ENCODE peak calls at places on chromosomes 1 and 21, in five cellular contexts. G, R, E, V and X are unnamed samples.

GRCh38 chr1:47621977-47622376 is 184.1 kb downstream of the FOXD2 start:
- DNase-seq in G (no peak), R (no peak), E (no peak), V (peak; percentile 1), X (no peak)

GRCh38 chr1:1144122-1144842 is 28.4 kb upstream of the C1orf159 start:
- DNase-seq in G (no peak), R (peak; percentile 68), E (no peak), V (peak; percentile 90), X (no peak)

GRCh38 chr1:116986531-116987255 is 14.9 kb upstream of the CD101 start:
- DNase-seq in G (peak; percentile 20), R (no peak), E (no peak), V (no peak), X (no peak)

GRCh38 chr1:147892216-147892615 is 10.4 kb upstream of the GJA8 start:
- DNase-seq in G (no peak), R (no peak), E (no peak), V (no peak), X (peak; percentile 13)

GRCh38 chr1:152735648-152736047 is 22.2 kb upstream of the KPRP start:
- DNase-seq in G (no peak), R (no peak), E (no peak), V (no peak), X (no peak)

GRCh38 chr21:29248124-29248523 is 50.6 kb upstream of the BACH1 start:
- DNase-seq in G (no peak), R (no peak), E (no peak), V (no peak), X (no peak)

GRCh38 chr1:63824386-63824898 is 50.6 kb downstream of the ROR1 start:
- DNase-seq in G (no peak), R (no peak), E (no peak), V (no peak), X (no peak)

GRCh38 chr21:26099610-26100219 is 70.9 kb downstream of the APP start:
- DNase-seq in G (peak; percentile 71), R (no peak), E (no peak), V (no peak), X (peak; percentile 31)

GRCh38 chr1:1308756-1309524 is 543 bp downstream of the PUSL1 start:
- DNase-seq in G (no peak), R (peak; percentile 53), E (no peak), V (no peak), X (no peak)

GRCh38 chr21:32516729-32517649 is 68.3 kb downstream of the TCP10L start:
- DNase-seq in G (peak; percentile 100), R (no peak), E (no peak), V (no peak), X (peak; percentile 87)

GRCh38 chr1:184937729-184938128 is 36.6 kb downstream of the NIBAN1 start:
- DNase-seq in G (no peak), R (no peak), E (no peak), V (peak; percentile 32), X (no peak)

GRCh38 chr1:3459051-3459908 is 4.8 kb downstream of the ARHGEF16 start:
- DNase-seq in G (no peak), R (no peak), E (no peak), V (no peak), X (no peak)

GRCh38 chr1:67623906-67624305 is 61.1 kb upstream of the GADD45A start:
- DNase-seq in G (no peak), R (no peak), E (no peak), V (no peak), X (no peak)

GRCh38 chr1:60571811-60572210 is 498.2 kb upstream of the C1orf87 start:
- DNase-seq in G (no peak), R (no peak), E (no peak), V (no peak), X (no peak)

GRCh38 chr1:81174811-81175476 is 625.8 kb upstream of the ADGRL2 start:
- DNase-seq in G (no peak), R (no peak), E (no peak), V (no peak), X (peak; percentile 39)

GRCh38 chr1:59417406-59417805 is 120.5 kb downstream of the FGGY start:
- DNase-seq in G (no peak), R (no peak), E (no peak), V (no peak), X (no peak)

GRCh38 chr1:77824694-77825355 is 45.4 kb downstream of the MIGA1 start:
- DNase-seq in G (no peak), R (no peak), E (no peak), V (no peak), X (no peak)

GRCh38 chr1:6417961-6418667 is 1.6 kb downstream of the HES2 start:
- DNase-seq in G (no peak), R (no peak), E (no peak), V (no peak), X (no peak)

GRCh38 chr1:228827026-228827425 is 91.7 kb downstream of the RHOU start:
- DNase-seq in G (peak; percentile 37), R (no peak), E (no peak), V (no peak), X (peak; percentile 68)

GRCh38 chr1:20080441-20081330 is 10.7 kb downstream of the PLA2G5 start:
- DNase-seq in G (no peak), R (peak; percentile 64), E (no peak), V (no peak), X (no peak)

GRCh38 chr1:99756598-99756997 is 9.8 kb downstream of the FRRS1 start:
- DNase-seq in G (peak; percentile 70), R (no peak), E (no peak), V (no peak), X (no peak)

GRCh38 chr1:51524817-51525216 is 5.8 kb upstream of the EPS15 start:
- DNase-seq in G (no peak), R (no peak), E (no peak), V (no peak), X (no peak)

GRCh38 chr1:40266786-40267535 is 8.9 kb downstream of the ZMPSTE24 start:
- DNase-seq in G (no peak), R (no peak), E (no peak), V (no peak), X (no peak)

GRCh38 chr1:202571719-202572339 is 138.4 kb downstream of the SYT2 start:
- DNase-seq in G (peak; percentile 57), R (peak; percentile 49), E (peak; percentile 35), V (no peak), X (peak; percentile 42)

GRCh38 chr1:28519946-28520725 is 14.3 kb downstream of the RCC1 start:
- DNase-seq in G (no peak), R (no peak), E (no peak), V (no peak), X (no peak)

GRCh38 chr1:218463194-218464156 is 118.3 kb downstream of the TGFB2 start:
- DNase-seq in G (peak; percentile 81), R (no peak), E (no peak), V (no peak), X (no peak)

GRCh38 chr21:46122758-46123683 is 25.1 kb downstream of the COL6A2 start:
- DNase-seq in G (no peak), R (peak; percentile 18), E (no peak), V (no peak), X (no peak)

GRCh38 chr21:33642896-33643657 is 776 bp downstream of the ITSN1 start:
- DNase-seq in G (peak; percentile 44), R (peak; percentile 41), E (no peak), V (peak; percentile 31), X (no peak)

GRCh38 chr1:222784371-222784770 is 30.5 kb upstream of the DISP1 start:
- DNase-seq in G (no peak), R (no peak), E (no peak), V (no peak), X (no peak)

GRCh38 chr21:36200089-36200561 is 43.5 kb downstream of the DOP1B start:
- DNase-seq in G (no peak), R (no peak), E (no peak), V (no peak), X (no peak)

GRCh38 chr1:93172778-93173177 is 7.4 kb downstream of the TMED5 start:
- DNase-seq in G (no peak), R (no peak), E (no peak), V (no peak), X (no peak)